ENCODE peak calls at places on chromosome 6, in six cellular contexts. One of them, this sample, is unnamed.

GRCh38 chr6:113171882-113172281 is 685.3 kb upstream of the MARCKS start:
- DNase-seq in lower lobe of right lung: no peak
- DNase-seq in thoracic aorta: no peak
- DNase-seq in uterus: no peak
- DNase-seq in H1: no peak
- DNase-seq in Panc1: no peak
- DNase-seq in this sample: no peak

GRCh38 chr6:158207452-158207788 is 39.3 kb downstream of the GTF2H5 start:
- DNase-seq in lower lobe of right lung: no peak
- DNase-seq in thoracic aorta: no peak
- DNase-seq in uterus: no peak
- DNase-seq in H1: no peak
- DNase-seq in Panc1: no peak
- DNase-seq in this sample: no peak

GRCh38 chr6:65908065-65908464 is 201.0 kb upstream of the EYS start:
- DNase-seq in lower lobe of right lung: no peak
- DNase-seq in thoracic aorta: no peak
- DNase-seq in uterus: no peak
- DNase-seq in H1: no peak
- DNase-seq in Panc1: no peak
- DNase-seq in this sample: no peak

GRCh38 chr6:80457044-80457933 is 350.8 kb downstream of the BCKDHB start:
- DNase-seq in lower lobe of right lung: peak; percentile 46
- DNase-seq in thoracic aorta: peak; percentile 59
- DNase-seq in uterus: peak; percentile 73
- DNase-seq in H1: no peak
- DNase-seq in Panc1: no peak
- DNase-seq in this sample: peak; percentile 69

GRCh38 chr6:127520061-127520460 is 926 bp upstream of the MTCL3 start:
- DNase-seq in lower lobe of right lung: no peak
- DNase-seq in thoracic aorta: no peak
- DNase-seq in uterus: no peak
- DNase-seq in H1: no peak
- DNase-seq in Panc1: no peak
- DNase-seq in this sample: no peak

GRCh38 chr6:117849087-117849486 is 58.0 kb upstream of the SLC35F1 start:
- DNase-seq in lower lobe of right lung: no peak
- DNase-seq in thoracic aorta: no peak
- DNase-seq in uterus: no peak
- DNase-seq in H1: no peak
- DNase-seq in Panc1: no peak
- DNase-seq in this sample: no peak

GRCh38 chr6:116615937-116616756 is at the start of gene RSPH4A:
- DNase-seq in lower lobe of right lung: peak; percentile 91
- DNase-seq in thoracic aorta: peak; percentile 83
- DNase-seq in uterus: peak; percentile 90
- DNase-seq in H1: peak; percentile 84
- DNase-seq in Panc1: peak; percentile 78
- DNase-seq in this sample: peak; percentile 94

GRCh38 chr6:107870379-107870778 is 46.3 kb upstream of the SCML4 start:
- DNase-seq in lower lobe of right lung: no peak
- DNase-seq in thoracic aorta: no peak
- DNase-seq in uterus: no peak
- DNase-seq in H1: no peak
- DNase-seq in Panc1: no peak
- DNase-seq in this sample: no peak

GRCh38 chr6:46645265-46645664 is 7.4 kb downstream of the CYP39A1 start:
- DNase-seq in lower lobe of right lung: no peak
- DNase-seq in thoracic aorta: no peak
- DNase-seq in uterus: no peak
- DNase-seq in H1: no peak
- DNase-seq in Panc1: no peak
- DNase-seq in this sample: no peak

GRCh38 chr6:147438758-147439528 is 69.5 kb upstream of the SAMD5 start:
- DNase-seq in lower lobe of right lung: no peak
- DNase-seq in thoracic aorta: no peak
- DNase-seq in uterus: no peak
- DNase-seq in H1: peak; percentile 52
- DNase-seq in Panc1: no peak
- DNase-seq in this sample: no peak

GRCh38 chr6:70956451-70957283 is at the start of gene B3GAT2:
- DNase-seq in lower lobe of right lung: no peak
- DNase-seq in thoracic aorta: no peak
- DNase-seq in uterus: no peak
- DNase-seq in H1: peak; percentile 76
- DNase-seq in Panc1: no peak
- DNase-seq in this sample: peak; percentile 27

GRCh38 chr6:27547157-27548075 is 74.5 kb upstream of the ZNF184 start:
- DNase-seq in lower lobe of right lung: no peak
- DNase-seq in thoracic aorta: no peak
- DNase-seq in uterus: no peak
- DNase-seq in H1: peak; percentile 91
- DNase-seq in Panc1: no peak
- DNase-seq in this sample: no peak

GRCh38 chr6:156279306-156279969 is 497.7 kb upstream of the ARID1B start:
- DNase-seq in lower lobe of right lung: no peak
- DNase-seq in thoracic aorta: no peak
- DNase-seq in uterus: no peak
- DNase-seq in H1: no peak
- DNase-seq in Panc1: no peak
- DNase-seq in this sample: no peak

GRCh38 chr6:86306210-86306609 is 631.1 kb upstream of the HTR1E start:
- DNase-seq in lower lobe of right lung: no peak
- DNase-seq in thoracic aorta: no peak
- DNase-seq in uterus: no peak
- DNase-seq in H1: no peak
- DNase-seq in Panc1: no peak
- DNase-seq in this sample: no peak

GRCh38 chr6:57313711-57314471 is 3.5 kb upstream of the PRIM2 start:
- DNase-seq in lower lobe of right lung: no peak
- DNase-seq in thoracic aorta: peak; percentile 17
- DNase-seq in uterus: peak; percentile 64
- DNase-seq in H1: no peak
- DNase-seq in Panc1: peak; percentile 94
- DNase-seq in this sample: no peak

GRCh38 chr6:53979468-53980067 is 131.7 kb upstream of the MLIP start:
- DNase-seq in lower lobe of right lung: no peak
- DNase-seq in thoracic aorta: no peak
- DNase-seq in uterus: no peak
- DNase-seq in H1: no peak
- DNase-seq in Panc1: peak; percentile 33
- DNase-seq in this sample: peak; percentile 12

GRCh38 chr6:45049188-45049843 is 278.8 kb upstream of the RUNX2 start:
- DNase-seq in lower lobe of right lung: no peak
- DNase-seq in thoracic aorta: no peak
- DNase-seq in uterus: no peak
- DNase-seq in H1: no peak
- DNase-seq in Panc1: no peak
- DNase-seq in this sample: no peak

GRCh38 chr6:87908978-87909802 is 138.5 kb upstream of the SPACA1 start:
- DNase-seq in lower lobe of right lung: no peak
- DNase-seq in thoracic aorta: no peak
- DNase-seq in uterus: no peak
- DNase-seq in H1: no peak
- DNase-seq in Panc1: no peak
- DNase-seq in this sample: no peak

GRCh38 chr6:6923605-6924004 is 184.2 kb upstream of the RREB1 start:
- DNase-seq in lower lobe of right lung: no peak
- DNase-seq in thoracic aorta: no peak
- DNase-seq in uterus: no peak
- DNase-seq in H1: no peak
- DNase-seq in Panc1: no peak
- DNase-seq in this sample: no peak

GRCh38 chr6:118356054-118356453 is 192.0 kb upstream of the PLN start:
- DNase-seq in lower lobe of right lung: no peak
- DNase-seq in thoracic aorta: no peak
- DNase-seq in uterus: no peak
- DNase-seq in H1: no peak
- DNase-seq in Panc1: no peak
- DNase-seq in this sample: no peak

GRCh38 chr6:22926613-22927348 is 357.4 kb downstream of the HDGFL1 start:
- DNase-seq in lower lobe of right lung: no peak
- DNase-seq in thoracic aorta: no peak
- DNase-seq in uterus: no peak
- DNase-seq in H1: no peak
- DNase-seq in Panc1: no peak
- DNase-seq in this sample: no peak

GRCh38 chr6:11296449-11297375 is 64.2 kb upstream of the NEDD9 start:
- DNase-seq in lower lobe of right lung: no peak
- DNase-seq in thoracic aorta: no peak
- DNase-seq in uterus: no peak
- DNase-seq in H1: no peak
- DNase-seq in Panc1: no peak
- DNase-seq in this sample: no peak

GRCh38 chr6:19731286-19731685 is 105.9 kb upstream of the ID4 start:
- DNase-seq in lower lobe of right lung: no peak
- DNase-seq in thoracic aorta: no peak
- DNase-seq in uterus: no peak
- DNase-seq in H1: no peak
- DNase-seq in Panc1: no peak
- DNase-seq in this sample: no peak

GRCh38 chr6:111096246-111096645 is 8.9 kb downstream of the SLC16A10 start:
- DNase-seq in lower lobe of right lung: peak; percentile 66
- DNase-seq in thoracic aorta: no peak
- DNase-seq in uterus: no peak
- DNase-seq in H1: no peak
- DNase-seq in Panc1: no peak
- DNase-seq in this sample: peak; percentile 95

DNA sequence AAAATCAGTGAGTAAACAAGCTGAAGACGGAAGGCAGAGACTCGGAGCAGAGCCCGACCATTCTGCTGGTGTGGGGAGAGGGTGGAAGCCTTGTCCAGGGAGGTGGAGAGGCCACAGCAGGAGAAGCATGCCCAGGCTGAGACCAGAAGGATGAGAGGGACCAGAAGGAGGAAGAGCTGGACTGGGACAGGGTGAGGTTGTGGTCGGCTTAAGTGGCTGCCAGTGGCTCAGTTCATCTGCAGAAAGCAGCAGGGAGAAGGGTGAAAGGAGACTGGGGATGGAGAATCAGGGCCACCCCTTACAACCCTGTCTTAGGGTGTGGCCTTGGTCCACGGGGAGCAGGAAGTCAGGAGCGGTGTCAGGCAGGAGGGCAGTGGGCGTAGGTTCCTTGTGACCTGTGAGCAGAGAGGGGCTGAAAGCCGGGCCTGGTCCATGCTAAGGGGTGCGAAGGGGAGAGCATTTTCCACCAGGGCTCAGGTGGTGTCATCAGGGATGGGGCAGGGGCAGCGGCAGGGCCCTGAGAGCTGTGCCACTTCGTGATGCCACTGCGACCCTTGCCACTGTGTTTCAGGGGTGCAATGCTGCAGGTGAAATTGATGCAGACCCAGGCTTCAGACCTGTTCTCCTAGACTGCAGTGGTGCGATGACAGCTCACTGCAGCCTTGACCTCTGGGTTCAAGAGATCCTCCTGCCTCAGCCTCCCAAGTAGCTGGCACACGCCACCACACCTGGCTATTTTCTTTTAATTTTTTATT is 81.1 kb downstream of the TTLL2 start:
- DNase-seq in lower lobe of right lung: no peak
- DNase-seq in thoracic aorta: no peak
- DNase-seq in uterus: no peak
- DNase-seq in H1: no peak
- DNase-seq in Panc1: no peak
- DNase-seq in this sample: no peak
- H3K9me3 ChIP-seq in lower lobe of right lung: no peaks in the 10 kb centered on the region
- H3K9me3 ChIP-seq in thoracic aorta: no peaks in the 10 kb centered on the region
- H3K9me3 ChIP-seq in uterus: no peaks in the 10 kb centered on the region
- H3K9me3 ChIP-seq in H1: no peaks in the 10 kb centered on the region
- H3K9me3 ChIP-seq in Panc1: no peaks in the 10 kb centered on the region
- H3K9me3 ChIP-seq in this sample: no peaks in the 10 kb centered on the region

GRCh38 chr6:145271601-145272000 is 463.7 kb downstream of the EPM2A start:
- DNase-seq in lower lobe of right lung: no peak
- DNase-seq in thoracic aorta: no peak
- DNase-seq in uterus: no peak
- DNase-seq in H1: no peak
- DNase-seq in Panc1: no peak
- DNase-seq in this sample: no peak
- TF ChIP-seq CTCF in lower lobe of right lung: no peak
- TF ChIP-seq CTCF in thoracic aorta: no peak
- TF ChIP-seq CTCF in uterus: no peak
- TF ChIP-seq CTCF in H1: no peak
- TF ChIP-seq CTCF in Panc1: no peak
- TF ChIP-seq CTCF in this sample: no peak

GRCh38 chr6:66930559-66931290 is 1223.7 kb upstream of the EYS start:
- DNase-seq in lower lobe of right lung: no peak
- DNase-seq in thoracic aorta: no peak
- DNase-seq in uterus: no peak
- DNase-seq in H1: no peak
- DNase-seq in Panc1: no peak
- DNase-seq in this sample: no peak

GRCh38 chr6:66931787-66932186 is 1224.8 kb upstream of the EYS start:
- DNase-seq in lower lobe of right lung: no peak
- DNase-seq in thoracic aorta: no peak
- DNase-seq in uterus: no peak
- DNase-seq in H1: no peak
- DNase-seq in Panc1: no peak
- DNase-seq in this sample: no peak

DNA sequence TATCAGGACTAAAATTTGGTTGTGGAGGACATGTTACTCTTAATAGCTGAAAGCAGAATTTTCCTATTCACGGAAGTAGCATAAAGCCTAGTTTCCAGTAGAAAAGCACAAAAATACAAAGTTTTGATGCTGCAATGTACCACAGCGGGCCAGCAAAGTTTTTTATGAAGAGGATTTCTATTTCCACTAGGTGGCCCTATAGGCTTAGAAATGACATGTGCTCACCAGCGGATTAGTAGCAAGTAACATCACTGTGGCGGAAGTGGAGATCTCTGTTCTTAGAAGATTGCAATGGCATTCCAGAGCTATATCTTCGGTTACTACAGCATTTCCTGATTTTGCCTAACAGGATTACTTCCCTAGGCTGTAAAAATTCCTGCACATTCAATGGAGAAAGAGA is 1219.0 kb upstream of the EYS start:
- DNase-seq in lower lobe of right lung: no peak
- DNase-seq in thoracic aorta: no peak
- DNase-seq in uterus: no peak
- DNase-seq in H1: no peak
- DNase-seq in Panc1: peak; percentile 24
- DNase-seq in this sample: no peak
- H3K9me3 ChIP-seq in lower lobe of right lung: peaks cover 22% of the 10 kb centered on the region
- H3K9me3 ChIP-seq in thoracic aorta: peaks cover 5% of the 10 kb centered on the region
- H3K9me3 ChIP-seq in uterus: peaks cover 9% of the 10 kb centered on the region
- H3K9me3 ChIP-seq in H1: peaks cover 37% of the 10 kb centered on the region
- H3K9me3 ChIP-seq in Panc1: no peaks in the 10 kb centered on the region
- H3K9me3 ChIP-seq in this sample: peaks cover 20% of the 10 kb centered on the region

DNA sequence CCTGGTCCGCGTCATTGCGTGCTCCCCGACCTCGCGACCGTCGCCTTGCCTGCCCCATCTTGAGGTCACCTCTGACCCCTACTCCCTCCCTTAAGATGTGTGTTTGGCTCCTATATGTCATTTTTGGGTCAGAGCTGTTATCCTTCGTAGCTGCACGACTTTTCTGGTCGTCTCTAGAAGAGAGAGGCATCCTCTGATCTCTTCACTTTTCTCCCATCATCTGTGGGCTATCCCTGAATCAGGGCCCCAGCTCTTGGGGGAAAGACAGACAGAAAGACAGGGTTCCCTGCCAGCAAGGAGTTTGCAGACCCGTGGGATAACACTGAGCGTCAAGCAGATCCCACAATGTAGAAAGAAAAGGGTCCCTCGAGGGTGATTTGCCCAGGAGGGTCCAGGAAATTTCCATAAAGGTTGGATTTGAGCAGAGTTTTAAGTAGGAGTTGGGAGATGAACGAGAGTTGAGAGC is 555 bp downstream of the FAM120B start:
- DNase-seq in lower lobe of right lung: no peak
- DNase-seq in thoracic aorta: no peak
- DNase-seq in uterus: no peak
- DNase-seq in H1: no peak
- DNase-seq in Panc1: no peak
- DNase-seq in this sample: no peak
- TF ChIP-seq CTCF in lower lobe of right lung: no peak
- TF ChIP-seq CTCF in thoracic aorta: no peak
- TF ChIP-seq CTCF in uterus: no peak
- TF ChIP-seq CTCF in H1: no peak
- TF ChIP-seq CTCF in Panc1: no peak
- TF ChIP-seq CTCF in this sample: no peak